ENCODE peak calls at places on chromosomes 7 and 10, in six cellular contexts. W is HCT116, H is heart left ventricle, T is progenitor cell of endocrine pancreas, A is fibroblast of pulmonary artery, X is GM13977. P is an unnamed sample.

GRCh38 chr10:116106611-116107010 is 166.4 kb downstream of the GFRA1 start:
- DNase-seq in W (no peak), H (no peak), T (no peak), A (no peak), X (no peak), P (no peak)

GRCh38 chr10:12507165-12507870 is 158.0 kb downstream of the CAMK1D start:
- DNase-seq in W (no peak), H (no peak), T (no peak), A (no peak), X (no peak), P (no peak)

GRCh38 chr7:74220229-74220628 is 10.4 kb downstream of the LAT2 start:
- DNase-seq in W (no peak), H (no peak), T (no peak), A (no peak), X (no peak), P (no peak)

GRCh38 chr10:72812415-72812797 is 81.1 kb upstream of the OIT3 start:
- DNase-seq in W (no peak), H (no peak), T (no peak), A (no peak), X (no peak), P (no peak)

GRCh38 chr10:30637881-30638467 is 8.4 kb upstream of the LYZL2 start:
- DNase-seq in W (peak), H (no peak), T (no peak), A (peak), X (no peak), P (no peak)

GRCh38 chr10:96463562-96463961 is 50.2 kb downstream of the TLL2 start:
- DNase-seq in W (no peak), H (no peak), T (no peak), A (no peak), X (no peak), P (no peak)

GRCh38 chr10:15795000-15795792 is 65.1 kb downstream of the MINDY3 start:
- DNase-seq in W (no peak), H (no peak), T (no peak), A (no peak), X (no peak), P (no peak)

GRCh38 chr10:74231375-74231774 is 80.4 kb downstream of the ADK start:
- DNase-seq in W (no peak), H (no peak), T (no peak), A (peak), X (no peak), P (no peak)

GRCh38 chr7:100019908-100020307 is 4.5 kb downstream of the ZKSCAN1 start:
- DNase-seq in W (no peak), H (no peak), T (no peak), A (no peak), X (no peak), P (no peak)

GRCh38 chr7:155896531-155897263 is 84.4 kb upstream of the SHH start:
- DNase-seq in W (no peak), H (no peak), T (no peak), A (no peak), X (no peak), P (no peak)

GRCh38 chr7:79453558-79454324 is at the start of gene MAGI2:
- DNase-seq in W (no peak), H (peak), T (peak), A (peak), X (peak), P (peak)

GRCh38 chr10:112215342-112215774 is 31.8 kb upstream of the GPAM start:
- DNase-seq in W (no peak), H (no peak), T (no peak), A (peak), X (no peak), P (no peak)

GRCh38 chr10:4080225-4080624 is 295.2 kb upstream of the KLF6 start:
- DNase-seq in W (no peak), H (no peak), T (no peak), A (peak), X (no peak), P (no peak)

GRCh38 chr7:127478040-127478386 is 85.5 kb upstream of the ZNF800 start:
- DNase-seq in W (no peak), H (no peak), T (no peak), A (no peak), X (no peak), P (no peak)
- TF ChIP-seq CTCF in W (peak), H (no peak), T (peak), A (no peak), X (no peak), P (peak)

GRCh38 chr10:124464028-124464751 is 2.6 kb downstream of the LHPP start:
- DNase-seq in W (no peak), H (no peak), T (no peak), A (no peak), X (no peak), P (no peak)

GRCh38 chr10:124459395-124459794 is 2.2 kb upstream of the LHPP start:
- DNase-seq in W (no peak), H (no peak), T (no peak), A (no peak), X (no peak), P (no peak)

GRCh38 chr10:124462348-124462695 is 699 bp downstream of the LHPP start:
- DNase-seq in W (no peak), H (no peak), T (no peak), A (no peak), X (no peak), P (no peak)

GRCh38 chr10:124460144-124460543 is 1.5 kb upstream of the LHPP start:
- DNase-seq in W (no peak), H (no peak), T (no peak), A (no peak), X (no peak), P (no peak)

GRCh38 chr10:124461642-124462347 is at the start of gene LHPP:
- DNase-seq in W (peak), H (peak), T (peak), A (peak), X (peak), P (peak)
- TF ChIP-seq CTCF in W (peak), H (peak), T (peak), A (no peak), X (no peak), P (peak)

GRCh38 chr7:26930845-26931244 is 66.5 kb upstream of the SKAP2 start:
- DNase-seq in W (no peak), H (no peak), T (no peak), A (no peak), X (no peak), P (no peak)
- TF ChIP-seq CTCF in W (no peak), H (no peak), T (no peak), A (no peak), X (no peak), P (no peak)

GRCh38 chr7:951881-952547 is 2.5 kb downstream of the ADAP1 start:
- DNase-seq in W (no peak), H (peak), T (no peak), A (no peak), X (no peak), P (peak)

GRCh38 chr7:952548-953441 is 1.7 kb downstream of the ADAP1 start:
- DNase-seq in W (no peak), H (peak), T (no peak), A (no peak), X (no peak), P (peak)

GRCh38 chr7:956031-956430 is 1.6 kb upstream of the ADAP1 start:
- DNase-seq in W (no peak), H (peak), T (no peak), A (no peak), X (no peak), P (peak)

GRCh38 chr7:953547-954327 is 743 bp downstream of the ADAP1 start:
- DNase-seq in W (no peak), H (peak), T (no peak), A (peak), X (no peak), P (peak)

DNA sequence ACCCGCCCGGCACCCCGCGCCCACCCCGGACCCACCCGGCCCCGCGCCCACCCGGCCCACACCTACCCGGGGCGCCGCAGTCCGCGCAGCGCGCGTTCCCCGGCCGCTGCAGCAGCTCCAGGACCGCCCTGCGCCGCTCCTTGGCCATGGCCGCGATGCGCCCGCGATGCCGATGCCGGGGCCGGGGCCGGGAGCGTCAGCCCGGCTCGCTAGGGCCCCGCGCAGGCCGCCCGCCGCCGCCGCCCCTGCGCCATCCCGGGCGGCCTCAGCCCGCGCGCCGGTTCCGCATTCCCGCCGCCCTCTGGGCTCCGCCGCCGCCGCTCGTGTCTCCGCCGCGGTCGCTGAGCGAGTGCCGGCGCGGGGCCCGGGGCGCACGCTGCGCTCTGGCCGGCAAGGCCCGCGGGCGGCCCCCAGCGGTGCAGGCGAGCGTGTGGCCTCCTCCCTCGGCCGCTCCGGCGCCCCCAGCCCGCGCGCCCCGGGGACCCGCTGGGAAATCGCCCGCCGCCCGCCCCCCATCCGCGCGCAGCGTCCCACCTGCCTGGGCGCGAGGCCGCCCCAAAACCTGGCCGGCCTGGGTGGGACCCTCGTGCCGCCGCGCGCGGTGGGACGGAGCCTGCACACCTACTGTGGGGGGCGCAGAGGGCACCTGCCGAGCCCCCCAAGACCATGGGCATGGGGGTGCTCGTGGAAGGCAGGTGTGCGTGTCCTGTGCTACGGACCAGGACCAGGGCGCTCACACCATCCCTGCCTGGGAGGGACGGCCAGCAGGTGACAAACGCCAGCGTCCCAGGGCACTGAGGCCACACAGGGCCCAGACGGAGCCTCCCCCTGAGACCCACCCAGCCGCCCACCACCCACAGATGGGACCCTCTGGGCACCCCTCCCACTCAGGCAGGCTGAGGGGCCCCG is at the start of gene ADAP1:
- DNase-seq in W (no peak), H (peak), T (peak), A (peak), X (peak), P (peak)
- TF ChIP-seq CTCF in W (peak), H (peak), T (peak), A (no peak), X (peak), P (no peak)

GRCh38 chr10:28540145-28540544 is 7.2 kb downstream of the WAC start:
- DNase-seq in W (no peak), H (no peak), T (no peak), A (no peak), X (no peak), P (no peak)

GRCh38 chr10:28545967-28546644 is 13.2 kb downstream of the WAC start:
- DNase-seq in W (no peak), H (no peak), T (no peak), A (no peak), X (no peak), P (no peak)

GRCh38 chr10:28544058-28544457 is 11.1 kb downstream of the WAC start:
- DNase-seq in W (no peak), H (no peak), T (no peak), A (no peak), X (no peak), P (no peak)

GRCh38 chr10:28541695-28542365 is 8.9 kb downstream of the WAC start:
- DNase-seq in W (no peak), H (no peak), T (no peak), A (no peak), X (no peak), P (no peak)

DNA sequence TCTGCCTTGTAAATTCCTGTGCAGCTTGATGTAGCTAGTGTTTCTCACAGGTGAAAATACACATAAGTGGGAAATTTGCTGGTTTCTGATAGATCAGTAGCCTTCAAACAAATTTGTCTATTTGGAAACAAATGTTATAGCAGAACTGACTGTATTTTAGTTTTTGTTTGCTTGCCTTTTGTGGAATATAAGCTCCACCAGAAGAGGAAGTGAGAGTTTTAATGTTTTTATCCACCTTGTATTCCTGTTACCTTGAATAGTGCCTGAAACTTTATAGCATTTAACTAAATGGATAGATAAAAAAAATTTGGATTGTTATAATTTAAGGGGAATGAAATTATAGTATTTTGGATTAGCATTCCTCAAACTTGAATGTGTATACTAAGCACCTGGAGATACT is 9.8 kb downstream of the WAC start:
- DNase-seq in W (no peak), H (no peak), T (no peak), A (no peak), X (no peak), P (no peak)
- TF ChIP-seq CTCF in W (no peak), H (no peak), T (no peak), A (no peak), X (no peak), P (no peak)

GRCh38 chr10:58734116-58734515 is 221.4 kb downstream of the BICC1 start:
- DNase-seq in W (no peak), H (no peak), T (no peak), A (no peak), X (no peak), P (no peak)
- TF ChIP-seq CTCF in W (no peak), H (no peak), T (no peak), A (no peak), X (no peak), P (no peak)

GRCh38 chr10:77605466-77605865 is 32.1 kb downstream of the KCNMA1 start:
- DNase-seq in W (no peak), H (no peak), T (no peak), A (no peak), X (no peak), P (no peak)
- TF ChIP-seq CTCF in W (peak), H (no peak), T (no peak), A (no peak), X (no peak), P (no peak)

DNA sequence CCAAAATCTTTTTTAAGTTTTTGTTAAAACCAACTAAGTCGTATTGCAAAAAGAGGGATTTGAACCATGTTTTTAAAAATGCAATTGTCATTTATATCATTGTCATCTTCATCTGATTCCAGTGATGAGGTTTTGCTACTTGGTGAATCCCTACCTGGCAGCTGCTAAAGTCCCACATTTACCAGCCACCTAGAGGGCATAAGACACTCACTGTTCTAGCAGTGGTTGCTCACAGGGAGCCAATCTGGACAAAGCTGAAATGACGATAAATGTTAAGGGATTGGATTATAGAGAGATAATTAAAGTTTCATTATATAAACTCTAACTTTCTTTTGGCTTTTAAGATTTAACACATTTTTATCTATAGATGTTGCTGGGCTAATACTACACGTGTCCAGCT is 18.7 kb downstream of the KIFBP start:
- DNase-seq in W (no peak), H (no peak), T (no peak), A (no peak), X (no peak), P (no peak)
- TF ChIP-seq CTCF in W (no peak), H (no peak), T (no peak), A (no peak), X (peak), P (no peak)

DNA sequence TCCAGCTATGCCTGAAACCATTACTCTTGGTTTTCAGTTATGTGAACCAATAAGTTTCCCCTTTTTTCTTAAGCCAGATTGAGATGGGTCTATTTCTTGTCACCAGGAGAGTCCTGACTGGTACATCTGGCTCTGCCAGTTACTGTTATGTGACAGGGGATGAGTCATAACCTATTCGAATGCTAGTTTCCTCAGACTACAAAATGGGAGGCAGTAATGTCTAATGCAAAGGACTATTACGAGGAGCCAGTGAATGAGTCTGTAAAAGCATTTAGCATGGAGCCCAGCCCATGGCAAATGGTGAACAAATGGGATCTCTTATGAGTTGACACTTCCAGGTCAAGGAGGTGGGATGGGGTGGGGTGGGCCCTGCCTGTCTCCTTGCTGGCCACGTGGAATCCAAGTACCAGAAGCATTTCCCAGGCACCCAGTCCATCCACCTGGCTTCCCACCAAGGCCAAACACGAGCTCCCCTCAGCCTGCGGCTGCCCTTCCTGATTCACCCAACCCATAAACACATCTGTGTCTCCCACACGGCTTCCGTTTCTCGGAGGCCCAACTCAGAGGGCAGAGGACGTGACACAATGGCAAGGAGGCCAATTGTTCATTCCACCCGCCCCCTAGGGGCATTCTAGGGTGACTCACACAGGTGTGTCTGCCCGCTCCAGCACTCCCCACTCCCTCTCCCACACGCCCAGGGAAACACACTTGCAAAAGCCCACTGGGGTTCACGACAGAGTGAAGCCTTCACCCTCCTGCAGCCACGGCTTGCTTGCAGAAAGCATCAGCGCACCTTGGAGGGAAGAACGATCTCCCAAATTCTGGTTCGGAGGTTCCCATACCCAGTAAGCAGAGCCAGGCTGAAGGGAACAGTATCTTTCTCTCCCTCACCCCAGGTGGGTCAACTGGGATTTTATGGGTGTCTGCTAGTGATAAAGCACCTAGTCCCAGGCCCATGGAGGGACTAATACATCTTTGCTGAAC is 109.8 kb downstream of the SH3PXD2A start:
- DNase-seq in W (peak), H (no peak), T (no peak), A (no peak), X (no peak), P (no peak)
- TF ChIP-seq CTCF in W (peak), H (no peak), T (no peak), A (no peak), X (peak), P (no peak)

DNA sequence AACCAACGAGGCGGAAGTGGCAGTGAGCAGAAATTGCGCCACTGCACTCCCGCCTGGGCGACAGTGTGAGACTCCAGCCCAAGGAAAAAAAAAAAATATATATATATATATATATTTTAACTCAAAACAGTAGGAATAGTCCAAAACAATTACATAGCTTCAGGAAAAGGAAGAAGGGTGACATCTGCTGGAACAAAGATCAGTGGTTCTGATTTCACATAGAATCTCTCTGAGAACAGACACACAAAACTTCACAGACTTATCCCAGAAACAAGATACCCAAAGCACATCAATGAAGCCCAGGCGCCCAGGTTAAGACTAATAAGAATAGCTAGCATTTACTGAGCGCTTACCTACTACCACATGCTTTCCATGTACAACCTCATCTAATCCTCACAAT is 45.0 kb downstream of the DNMBP start:
- DNase-seq in W (no peak), H (no peak), T (no peak), A (peak), X (no peak), P (no peak)
- TF ChIP-seq CTCF in W (no peak), H (no peak), T (no peak), A (peak), X (no peak), P (no peak)